ENCODE peak calls at places on chromosomes 1 and 21, in ten cellular contexts. U is mesenchymal stem cell; W is activated CD8-positive, alpha-beta memory T cell treated with anti-CD3 and anti-CD28 coated beads for 1 hour; Y is lung microvascular endothelial cell; N is omental fat pad; P is H9; V is stimulated activated CD4-positive, alpha-beta T cell treated with anti-CD3 and anti-CD28 coated beads, Interleukin-15, amount 100 ng/mL, for 1 hour; X is OCI-LY7; D is cardiac muscle cell; E is H7. K is an unnamed sample.
A peak's percentile ranks its signal among the peaks of the same experiment; 100 is the strongest.

GRCh38 chr1:75672528-75673393 is 51.7 kb upstream of the ACADM start:
- DNase-seq in U (peak; percentile 75), W (no peak), Y (no peak), N (no peak), P (peak; percentile 86), V (no peak), X (no peak), D (peak; percentile 59), E (peak; percentile 8), K (no peak)

GRCh38 chr1:234699795-234700665 is 90.1 kb upstream of the IRF2BP2 start:
- DNase-seq in U (peak; percentile 95), W (no peak), Y (peak; percentile 84), N (no peak), P (peak; percentile 15), V (no peak), X (no peak), D (peak; percentile 55), E (no peak), K (no peak)

GRCh38 chr1:36863061-36863460 is 171.3 kb downstream of the GRIK3 start:
- DNase-seq in U (no peak), W (no peak), Y (no peak), N (no peak), P (no peak), V (no peak), X (no peak), D (no peak), E (no peak), K (no peak)

GRCh38 chr1:183244466-183244865 is 58.4 kb downstream of the LAMC2 start:
- DNase-seq in U (peak; percentile 93), W (no peak), Y (no peak), N (peak; percentile 55), P (no peak), V (no peak), X (no peak), D (peak; percentile 99), E (no peak), K (no peak)

GRCh38 chr21:38323721-38324591 is 67.2 kb downstream of the KCNJ15 start:
- DNase-seq in U (peak; percentile 93), W (no peak), Y (no peak), N (no peak), P (peak; percentile 43), V (no peak), X (no peak), D (peak; percentile 87), E (peak; percentile 57), K (no peak)

GRCh38 chr1:29669488-29669871 is 433.2 kb downstream of the PTPRU start:
- DNase-seq in U (no peak), W (no peak), Y (no peak), N (no peak), P (peak; percentile 16), V (no peak), X (no peak), D (no peak), E (peak; percentile 7), K (no peak)

GRCh38 chr1:125064481-125064880 is 3879.7 kb downstream of the SRGAP2C start:
- DNase-seq in U (no peak), W (no peak), Y (no peak), N (no peak), P (no peak), V (no peak), X (no peak), D (no peak), E (no peak), K (no peak)

GRCh38 chr1:56017336-56017735 is 562.0 kb downstream of the PLPP3 start:
- DNase-seq in U (no peak), W (no peak), Y (no peak), N (no peak), P (no peak), V (no peak), X (no peak), D (no peak), E (no peak), K (no peak)

GRCh38 chr1:245687636-245688535 is 533.1 kb downstream of the KIF26B start:
- DNase-seq in U (no peak), W (no peak), Y (no peak), N (no peak), P (peak; percentile 72), V (no peak), X (no peak), D (no peak), E (peak; percentile 86), K (no peak)

GRCh38 chr1:101567582-101568189 is 330.9 kb downstream of the S1PR1 start:
- DNase-seq in U (peak; percentile 29), W (no peak), Y (peak; percentile 49), N (no peak), P (peak; percentile 36), V (peak; percentile 2), X (peak; percentile 53), D (peak; percentile 50), E (peak; percentile 26), K (no peak)

GRCh38 chr1:155574077-155574476 is 11.5 kb upstream of the ASH1L start:
- DNase-seq in U (no peak), W (no peak), Y (no peak), N (no peak), P (no peak), V (no peak), X (no peak), D (no peak), E (no peak), K (no peak)

GRCh38 chr1:106268070-106268469 is 788.4 kb upstream of the PRMT6 start:
- DNase-seq in U (peak; percentile 4), W (no peak), Y (no peak), N (no peak), P (no peak), V (no peak), X (no peak), D (peak; percentile 39), E (no peak), K (no peak)